ENCODE peak calls at places on chromosomes 3 and 15, in ten cellular contexts. P is head of caudate nucleus; G is renal cortical epithelial cell; X is activated naive CD4-positive, alpha-beta T cell treated with Interleukin-2 at 50 U/mL for 16 hours; C is HS-5; D is NCI-H1105 treated with DMSO at 0.1 percent for 48 hours; U is epithelial cell of esophagus; L is non-pigmented ciliary epithelial cell; O is pancreas; B is skeletal muscle cell. W is an unnamed sample.

GRCh38 chr3:57221883-57222282 is 5.6 kb upstream of the APPL1 start:
- DNase-seq in D (peak), G (no peak), P (no peak), C (no peak), U (peak), X (no peak), L (no peak), B (no peak), O (no peak), W (no peak)

GRCh38 chr15:56916825-56917477 is 1.5 kb upstream of the TCF12 start:
- DNase-seq in B (no peak), U (no peak), L (no peak), P (no peak), O (no peak), G (no peak), D (no peak), X (no peak), C (no peak), W (no peak)

GRCh38 chr3:194976813-194977322 is 291.2 kb downstream of the FAM43A start:
- DNase-seq in X (no peak), D (no peak), L (no peak), U (no peak), C (no peak), B (no peak), P (no peak), O (no peak), G (no peak), W (no peak)

GRCh38 chr15:79635897-79636596 is 203.9 kb downstream of the MINAR1 start:
- DNase-seq in G (no peak), P (no peak), B (no peak), O (no peak), X (no peak), D (no peak), U (no peak), C (no peak), L (no peak), W (no peak)

GRCh38 chr3:120601554-120601953 is 5.4 kb downstream of the NDUFB4 start:
- DNase-seq in B (no peak), P (no peak), L (no peak), U (no peak), D (no peak), O (no peak), X (no peak), C (no peak), G (no peak), W (no peak)

GRCh38 chr15:58549013-58549779 is 117.4 kb downstream of the LIPC start:
- DNase-seq in P (no peak), B (peak), L (no peak), O (no peak), X (no peak), D (no peak), G (no peak), C (no peak), U (no peak), W (no peak)

GRCh38 chr3:2206536-2206935 is 107.9 kb downstream of the CNTN4 start:
- DNase-seq in G (no peak), O (no peak), X (no peak), B (no peak), P (no peak), C (no peak), U (no peak), L (no peak), D (no peak), W (no peak)

GRCh38 chr15:59224474-59224873 is 17.8 kb downstream of the LDHAL6B start:
- DNase-seq in L (no peak), B (no peak), P (no peak), U (no peak), D (no peak), G (no peak), X (no peak), O (peak), C (no peak), W (no peak)

GRCh38 chr3:128432898-128433629 is 33.6 kb downstream of the DNAJB8 start:
- DNase-seq in D (peak), O (peak), G (no peak), P (no peak), C (no peak), X (no peak), U (no peak), B (no peak), L (no peak), W (peak)

GRCh38 chr3:158127250-158128219 is 17.6 kb downstream of the RSRC1 start:
- DNase-seq in B (no peak), P (no peak), C (no peak), O (no peak), G (no peak), X (no peak), L (no peak), U (peak), D (peak), W (no peak)

GRCh38 chr15:82680200-82681102 is 29.2 kb downstream of the AP3B2 start:
- DNase-seq in C (no peak), L (no peak), D (peak), O (peak), U (peak), G (peak), X (peak), B (no peak), P (peak), W (peak)

GRCh38 chr3:35677797-35678196 is 38.5 kb downstream of the ARPP21 start:
- DNase-seq in B (no peak), L (peak), O (no peak), P (no peak), D (no peak), G (no peak), C (peak), U (no peak), X (no peak), W (no peak)

GRCh38 chr3:9091811-9092210 is 128.5 kb upstream of the RAD18 start:
- DNase-seq in D (no peak), X (no peak), G (no peak), C (no peak), P (no peak), O (no peak), B (no peak), L (no peak), U (no peak), W (no peak)

GRCh38 chr3:114480442-114480841 is 186.6 kb downstream of the TIGIT start:
- DNase-seq in C (no peak), D (no peak), G (no peak), X (no peak), L (no peak), U (peak), P (no peak), B (peak), O (no peak), W (no peak)

GRCh38 chr3:38136272-38136806 is 588 bp downstream of the ACAA1 start:
- DNase-seq in B (no peak), C (no peak), L (no peak), P (peak), G (no peak), X (peak), O (no peak), D (no peak), U (no peak), W (no peak)

GRCh38 chr15:100017140-100017539 is 283.9 kb upstream of the LYSMD4 start:
- DNase-seq in D (no peak), O (no peak), L (no peak), C (no peak), P (peak), G (peak), U (peak), X (no peak), B (no peak), W (no peak)

GRCh38 chr15:35142578-35142977 is 57.5 kb upstream of the NANOGP8 start:
- DNase-seq in O (no peak), U (no peak), L (no peak), C (no peak), P (no peak), G (no peak), B (no peak), D (no peak), X (no peak), W (no peak)

GRCh38 chr15:28936481-28936881 is 50.7 kb downstream of the APBA2 start:
- DNase-seq in X (no peak), B (no peak), L (no peak), D (no peak), C (no peak), U (no peak), O (no peak), P (peak), G (no peak), W (no peak)

GRCh38 chr15:40702077-40702476 is 7.1 kb downstream of the RAD51 start:
- DNase-seq in L (no peak), C (no peak), U (no peak), G (peak), P (no peak), X (no peak), O (no peak), B (no peak), D (no peak), W (no peak)

GRCh38 chr3:50008931-50009330 is 69.0 kb downstream of the RBM6 start:
- DNase-seq in C (peak), P (no peak), B (peak), O (no peak), G (peak), U (peak), D (no peak), L (no peak), X (no peak), W (no peak)

GRCh38 chr3:33921608-33922007 is 123.2 kb downstream of the PDCD6IP start:
- DNase-seq in X (no peak), P (no peak), O (no peak), D (no peak), C (no peak), B (no peak), G (no peak), L (no peak), U (peak), W (no peak)

GRCh38 chr3:153963012-153963411 is 158.2 kb upstream of the ARHGEF26 start:
- DNase-seq in X (no peak), P (no peak), G (peak), U (peak), D (no peak), C (no peak), O (no peak), B (no peak), L (no peak), W (no peak)

GRCh38 chr3:167913218-167913902 is 177.8 kb downstream of the SERPINI1 start:
- DNase-seq in U (peak), D (no peak), O (no peak), L (no peak), C (peak), X (no peak), P (no peak), B (peak), G (peak), W (no peak)

GRCh38 chr15:93943607-93944006 is 287.8 kb upstream of the MCTP2 start:
- DNase-seq in U (peak), C (no peak), X (no peak), G (no peak), L (no peak), B (no peak), P (no peak), D (no peak), O (no peak), W (no peak)

GRCh38 chr15:31605467-31605931 is 278.9 kb downstream of the KLF13 start:
- DNase-seq in G (peak), X (no peak), D (no peak), L (no peak), U (peak), B (no peak), C (no peak), O (no peak), P (peak), W (no peak)

W was measured in NCI-H1930.